ENCODE peak calls at places on chromosomes 4 and X, in five cellular contexts. One of them, this sample, is unnamed.

GRCh38 chr4:19329631-19330030 is 922.1 kb upstream of the SLIT2 start:
- DNase-seq in mesenteric fat pad: no peak
- DNase-seq in germinal center: no peak
- DNase-seq in HCEC 1CT: peak; percentile 43
- DNase-seq in right lobe of liver: no peak
- DNase-seq in this sample: no peak

GRCh38 chrX:21056636-21057035 is 317.6 kb upstream of the CNKSR2 start:
- DNase-seq in germinal center: no peak
- DNase-seq in HCEC 1CT: no peak
- DNase-seq in mesenteric fat pad: no peak
- DNase-seq in right lobe of liver: no peak
- DNase-seq in this sample: no peak

GRCh38 chr4:151772322-151772721 is 11.5 kb upstream of the GATB start:
- DNase-seq in mesenteric fat pad: no peak
- DNase-seq in HCEC 1CT: no peak
- DNase-seq in right lobe of liver: no peak
- DNase-seq in germinal center: no peak
- DNase-seq in this sample: no peak

GRCh38 chr4:24533364-24533763 is 51.0 kb downstream of the DHX15 start:
- DNase-seq in right lobe of liver: no peak
- DNase-seq in germinal center: no peak
- DNase-seq in mesenteric fat pad: no peak
- DNase-seq in HCEC 1CT: no peak
- DNase-seq in this sample: no peak

GRCh38 chr4:113157086-113157857 is 107.8 kb downstream of the ANK2 start:
- DNase-seq in mesenteric fat pad: no peak
- DNase-seq in germinal center: no peak
- DNase-seq in HCEC 1CT: peak; percentile 35
- DNase-seq in right lobe of liver: no peak
- DNase-seq in this sample: no peak

GRCh38 chrX:45445745-45446412 is 245.2 kb upstream of the DIPK2B start:
- DNase-seq in germinal center: no peak
- DNase-seq in HCEC 1CT: peak; percentile 89
- DNase-seq in mesenteric fat pad: no peak
- DNase-seq in right lobe of liver: no peak
- DNase-seq in this sample: no peak

GRCh38 chrX:50071507-50071906 is 129.3 kb downstream of the AKAP4 start:
- DNase-seq in HCEC 1CT: no peak
- DNase-seq in mesenteric fat pad: no peak
- DNase-seq in right lobe of liver: no peak
- DNase-seq in germinal center: no peak
- DNase-seq in this sample: no peak

GRCh38 chr4:173056271-173056670 is 112.3 kb upstream of the GALNT7 start:
- DNase-seq in HCEC 1CT: no peak
- DNase-seq in mesenteric fat pad: no peak
- DNase-seq in right lobe of liver: no peak
- DNase-seq in germinal center: no peak
- DNase-seq in this sample: no peak

GRCh38 chrX:55778322-55778721 is 60.8 kb downstream of the RRAGB start:
- DNase-seq in mesenteric fat pad: no peak
- DNase-seq in HCEC 1CT: no peak
- DNase-seq in right lobe of liver: no peak
- DNase-seq in germinal center: no peak
- DNase-seq in this sample: no peak

GRCh38 chrX:13046035-13046851 is 1.8 kb upstream of the FAM9C start:
- DNase-seq in HCEC 1CT: no peak
- DNase-seq in right lobe of liver: no peak
- DNase-seq in germinal center: no peak
- DNase-seq in mesenteric fat pad: no peak
- DNase-seq in this sample: peak; percentile 5

GRCh38 chr4:114078636-114079035 is 99.2 kb upstream of the ARSJ start:
- DNase-seq in right lobe of liver: no peak
- DNase-seq in HCEC 1CT: no peak
- DNase-seq in mesenteric fat pad: no peak
- DNase-seq in germinal center: no peak
- DNase-seq in this sample: no peak